ENCODE peak calls at places on chromosomes 11 and 22, in seven cellular contexts. B, S, I, O, A, Z and D are unnamed samples.
A peak's percentile ranks its signal among the peaks of the same experiment; 100 is the strongest.

GRCh38 chr22:36465232-36466021 is 16.0 kb downstream of the TXN2 start:
- DNase-seq in B (no peak), S (peak; percentile 94), I (peak; percentile 93), O (peak; percentile 85), A (no peak), Z (peak; percentile 42), D (peak; percentile 82)

GRCh38 chr11:96162816-96163499 is 180.0 kb downstream of the MAML2 start:
- DNase-seq in B (peak; percentile 85), S (peak; percentile 92), I (peak; percentile 95), O (peak; percentile 92), A (no peak), Z (no peak), D (no peak)

GRCh38 chr11:130159657-130160459 is at the start of gene ST14:
- DNase-seq in B (no peak), S (no peak), I (no peak), O (no peak), A (no peak), Z (peak; percentile 38), D (no peak)

GRCh38 chr11:10294289-10294953 is 402 bp upstream of the SBF2 start:
- DNase-seq in B (no peak), S (peak; percentile 86), I (peak; percentile 87), O (no peak), A (no peak), Z (peak; percentile 51), D (no peak)

GRCh38 chr11:32255876-32256275 is 165.0 kb downstream of the RCN1 start:
- DNase-seq in B (no peak), S (no peak), I (no peak), O (no peak), A (no peak), Z (no peak), D (no peak)

GRCh38 chr11:10602366-10602765 is 33.9 kb upstream of the LYVE1 start:
- DNase-seq in B (no peak), S (no peak), I (no peak), O (no peak), A (no peak), Z (no peak), D (no peak)

GRCh38 chr11:68369161-68369560 is 56.8 kb downstream of the LRP5 start:
- DNase-seq in B (no peak), S (no peak), I (no peak), O (no peak), A (no peak), Z (no peak), D (no peak)

GRCh38 chr11:126544311-126545056 is 189.0 kb downstream of the ST3GAL4 start:
- DNase-seq in B (no peak), S (peak; percentile 28), I (peak; percentile 57), O (peak; percentile 50), A (no peak), Z (peak; percentile 25), D (no peak)

GRCh38 chr22:18065256-18065655 is 12.5 kb upstream of the PEX26 start:
- DNase-seq in B (no peak), S (no peak), I (no peak), O (no peak), A (no peak), Z (no peak), D (no peak)

GRCh38 chr11:86140334-86140733 is 71.5 kb upstream of the PICALM start:
- DNase-seq in B (no peak), S (no peak), I (no peak), O (no peak), A (no peak), Z (no peak), D (no peak)

GRCh38 chr11:76830639-76831312 is 29.9 kb upstream of the ACER3 start:
- DNase-seq in B (peak; percentile 67), S (peak; percentile 90), I (peak; percentile 44), O (peak; percentile 65), A (no peak), Z (no peak), D (no peak)

GRCh38 chr22:40898850-40899357 is 37.0 kb upstream of the DNAJB7 start:
- DNase-seq in B (peak; percentile 33), S (peak; percentile 80), I (peak; percentile 67), O (peak; percentile 36), A (peak; percentile 44), Z (peak; percentile 64), D (peak; percentile 23)

GRCh38 chr11:94832604-94833238 is 64.6 kb downstream of the AMOTL1 start:
- DNase-seq in B (no peak), S (no peak), I (no peak), O (no peak), A (no peak), Z (no peak), D (no peak)

GRCh38 chr11:94834931-94835330 is 66.8 kb downstream of the AMOTL1 start:
- DNase-seq in B (no peak), S (peak; percentile 35), I (peak; percentile 47), O (peak; percentile 19), A (no peak), Z (no peak), D (no peak)

GRCh38 chr11:94828088-94828487 is 59.9 kb downstream of the AMOTL1 start:
- DNase-seq in B (no peak), S (no peak), I (no peak), O (no peak), A (no peak), Z (no peak), D (no peak)

GRCh38 chr11:94830722-94831121 is 62.6 kb downstream of the AMOTL1 start:
- DNase-seq in B (no peak), S (no peak), I (no peak), O (no peak), A (no peak), Z (peak; percentile 7), D (no peak)

GRCh38 chr11:94831529-94831928 is 63.4 kb downstream of the AMOTL1 start:
- DNase-seq in B (no peak), S (no peak), I (no peak), O (no peak), A (no peak), Z (no peak), D (no peak)
- TF ChIP-seq CTCF in B (no peak), S (peak; percentile 19), I (no peak), O (no peak), A (no peak), Z (no peak), D (no peak)

GRCh38 chr11:13367115-13367514 is 89.5 kb downstream of the BMAL1 start:
- DNase-seq in B (no peak), S (no peak), I (no peak), O (no peak), A (no peak), Z (no peak), D (no peak)

GRCh38 chr11:13364388-13364787 is 86.8 kb downstream of the BMAL1 start:
- DNase-seq in B (no peak), S (peak; percentile 30), I (no peak), O (no peak), A (no peak), Z (no peak), D (no peak)

GRCh38 chr11:13362596-13363109 is 85.1 kb downstream of the BMAL1 start:
- DNase-seq in B (no peak), S (no peak), I (no peak), O (no peak), A (no peak), Z (no peak), D (no peak)

GRCh38 chr11:13366266-13367026 is 88.9 kb downstream of the BMAL1 start:
- DNase-seq in B (no peak), S (no peak), I (peak; percentile 83), O (no peak), A (no peak), Z (no peak), D (no peak)

GRCh38 chr11:13368041-13368446 is 90.5 kb downstream of the BMAL1 start:
- DNase-seq in B (no peak), S (peak; percentile 62), I (peak; percentile 55), O (no peak), A (no peak), Z (no peak), D (peak; percentile 23)
- H3K4me3 ChIP-seq in B (no peak overlapping the region), S (no peak overlapping the region), I (no peak overlapping the region), O (no peak overlapping the region), A (no peak overlapping the region), Z (no peak overlapping the region), D (no peak overlapping the region)

GRCh38 chr11:92969293-92969633 is 188 bp upstream of the MTNR1B start:
- DNase-seq in B (no peak), S (no peak), I (no peak), O (no peak), A (no peak), Z (no peak), D (no peak)
- TF ChIP-seq CTCF in B (no peak), S (no peak), I (no peak), O (no peak), A (no peak), Z (no peak), D (no peak)

GRCh38 chr11:60853469-60853950 is 2.2 kb downstream of the PTGDR2 start:
- DNase-seq in B (no peak), S (no peak), I (no peak), O (no peak), A (no peak), Z (no peak), D (no peak)

GRCh38 chr11:60854847-60855725 is 664 bp downstream of the PTGDR2 start:
- DNase-seq in B (no peak), S (no peak), I (no peak), O (no peak), A (no peak), Z (no peak), D (no peak)

GRCh38 chr11:60852639-60853468 is 2.9 kb downstream of the PTGDR2 start:
- DNase-seq in B (no peak), S (no peak), I (no peak), O (no peak), A (no peak), Z (no peak), D (no peak)

GRCh38 chr11:60855726-60856633 is at the start of gene PTGDR2:
- DNase-seq in B (no peak), S (no peak), I (no peak), O (no peak), A (no peak), Z (peak; percentile 42), D (no peak)

DNA sequence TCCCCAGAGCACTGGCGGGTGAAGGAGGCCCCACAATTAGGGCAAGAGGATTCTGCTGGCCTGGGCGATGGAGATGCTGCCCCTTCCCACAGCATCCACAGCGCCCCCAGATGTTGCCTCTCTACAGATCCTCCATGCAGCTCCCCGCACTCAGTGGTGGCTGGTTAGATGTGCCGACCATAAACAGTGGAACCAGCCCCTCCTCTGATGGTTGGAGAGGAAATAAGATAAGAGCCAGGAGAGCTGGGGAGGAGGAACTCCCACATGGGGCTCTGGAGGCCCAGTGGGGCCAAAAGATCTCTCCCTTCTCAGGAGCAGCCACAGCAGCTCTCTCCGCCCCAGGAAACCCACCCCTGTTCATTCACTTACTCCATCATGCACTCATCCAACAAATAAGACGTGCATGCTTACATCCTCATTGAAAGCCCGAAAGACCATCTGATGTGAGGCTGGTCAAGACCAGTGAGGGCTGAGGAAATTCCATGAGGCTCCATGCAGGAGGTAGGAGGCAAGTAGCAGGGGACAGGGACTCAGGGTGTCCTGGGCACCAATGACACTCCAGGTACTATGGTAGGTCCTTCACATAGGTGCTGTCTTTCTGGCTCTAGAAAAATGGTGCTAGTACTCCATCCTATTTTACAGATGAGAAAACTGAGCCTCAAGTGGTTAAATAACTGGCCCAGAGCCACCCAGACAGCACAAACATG is 1.5 kb downstream of the PTGDR2 start:
- DNase-seq in B (no peak), S (no peak), I (no peak), O (no peak), A (no peak), Z (peak; percentile 66), D (no peak)
- H3K4me3 ChIP-seq in B (no peak overlapping the region), S (no peak overlapping the region), I (no peak overlapping the region), O (no peak overlapping the region), A (no peak overlapping the region), Z (no peak overlapping the region), D (no peak overlapping the region)